ENCODE peak calls at places on chromosomes 11 and 22, in ten cellular contexts. One of them, this sample, is unnamed. For H3K9me3, the result is how much of the 10 kb centered on the place peaks cover.

GRCh38 chr11:3807856-3808845 is at the start of gene PGAP2:
- DNase-seq in spleen: peak
- DNase-seq in cardiac muscle cell: peak
- DNase-seq in psoas muscle: peak
- DNase-seq in ovary: peak
- DNase-seq in neural progenitor cell: peak
- DNase-seq in IMR-90: peak
- DNase-seq in tibial nerve: peak
- DNase-seq in lung: peak
- DNase-seq in right atrium auricular region: peak
- DNase-seq in this sample: peak

GRCh38 chr11:135002236-135002635 is 590.2 kb upstream of the B3GAT1 start:
- DNase-seq in right atrium auricular region: no peak
- DNase-seq in cardiac muscle cell: no peak
- DNase-seq in IMR-90: no peak
- DNase-seq in ovary: no peak
- DNase-seq in spleen: no peak
- DNase-seq in neural progenitor cell: no peak
- DNase-seq in lung: no peak
- DNase-seq in psoas muscle: no peak
- DNase-seq in tibial nerve: no peak
- DNase-seq in this sample: no peak

GRCh38 chr11:86983071-86983488 is 27.9 kb upstream of the FZD4 start:
- DNase-seq in spleen: no peak
- DNase-seq in tibial nerve: peak
- DNase-seq in psoas muscle: peak
- DNase-seq in lung: peak
- DNase-seq in IMR-90: no peak
- DNase-seq in ovary: no peak
- DNase-seq in neural progenitor cell: no peak
- DNase-seq in cardiac muscle cell: no peak
- DNase-seq in right atrium auricular region: peak
- DNase-seq in this sample: peak

GRCh38 chr22:37896181-37896592 is 9.9 kb upstream of the MICALL1 start:
- DNase-seq in tibial nerve: no peak
- DNase-seq in neural progenitor cell: no peak
- DNase-seq in cardiac muscle cell: no peak
- DNase-seq in ovary: no peak
- DNase-seq in spleen: peak
- DNase-seq in psoas muscle: no peak
- DNase-seq in right atrium auricular region: no peak
- DNase-seq in lung: no peak
- DNase-seq in IMR-90: peak
- DNase-seq in this sample: no peak

GRCh38 chr11:35332524-35332923 is 86.8 kb downstream of the SLC1A2 start:
- DNase-seq in right atrium auricular region: no peak
- DNase-seq in cardiac muscle cell: no peak
- DNase-seq in psoas muscle: no peak
- DNase-seq in lung: no peak
- DNase-seq in tibial nerve: no peak
- DNase-seq in spleen: no peak
- DNase-seq in neural progenitor cell: no peak
- DNase-seq in ovary: no peak
- DNase-seq in IMR-90: no peak
- DNase-seq in this sample: no peak

GRCh38 chr11:111135101-111135500 is 110.4 kb upstream of the POU2AF2 start:
- DNase-seq in cardiac muscle cell: no peak
- DNase-seq in lung: no peak
- DNase-seq in ovary: no peak
- DNase-seq in neural progenitor cell: peak
- DNase-seq in spleen: no peak
- DNase-seq in psoas muscle: no peak
- DNase-seq in tibial nerve: no peak
- DNase-seq in IMR-90: no peak
- DNase-seq in right atrium auricular region: no peak
- DNase-seq in this sample: no peak

GRCh38 chr11:7986768-7987559 is at the start of gene EIF3F:
- DNase-seq in tibial nerve: peak
- DNase-seq in ovary: peak
- DNase-seq in lung: peak
- DNase-seq in IMR-90: peak
- DNase-seq in cardiac muscle cell: peak
- DNase-seq in psoas muscle: peak
- DNase-seq in neural progenitor cell: peak
- DNase-seq in right atrium auricular region: peak
- DNase-seq in spleen: peak
- DNase-seq in this sample: peak

GRCh38 chr11:61514050-61514917 is 5.7 kb downstream of the LRRC10B start:
- DNase-seq in IMR-90: no peak
- DNase-seq in neural progenitor cell: peak
- DNase-seq in right atrium auricular region: no peak
- DNase-seq in ovary: no peak
- DNase-seq in psoas muscle: no peak
- DNase-seq in lung: no peak
- DNase-seq in cardiac muscle cell: no peak
- DNase-seq in tibial nerve: no peak
- DNase-seq in spleen: no peak
- DNase-seq in this sample: no peak

GRCh38 chr11:3162410-3163240 is 2.5 kb downstream of the OSBPL5 start:
- DNase-seq in neural progenitor cell: no peak
- DNase-seq in lung: no peak
- DNase-seq in psoas muscle: peak
- DNase-seq in spleen: peak
- DNase-seq in IMR-90: no peak
- DNase-seq in tibial nerve: no peak
- DNase-seq in ovary: peak
- DNase-seq in cardiac muscle cell: no peak
- DNase-seq in right atrium auricular region: no peak
- DNase-seq in this sample: peak

GRCh38 chr11:42407379-42407778 is 904.4 kb upstream of the API5 start:
- DNase-seq in spleen: no peak
- DNase-seq in tibial nerve: no peak
- DNase-seq in cardiac muscle cell: peak
- DNase-seq in neural progenitor cell: peak
- DNase-seq in ovary: no peak
- DNase-seq in right atrium auricular region: no peak
- DNase-seq in IMR-90: no peak
- DNase-seq in lung: no peak
- DNase-seq in psoas muscle: no peak
- DNase-seq in this sample: no peak

GRCh38 chr11:78351979-78352731 is 65.5 kb downstream of the GAB2 start:
- DNase-seq in psoas muscle: no peak
- DNase-seq in IMR-90: no peak
- DNase-seq in neural progenitor cell: no peak
- DNase-seq in ovary: no peak
- DNase-seq in spleen: no peak
- DNase-seq in tibial nerve: no peak
- DNase-seq in right atrium auricular region: no peak
- DNase-seq in lung: no peak
- DNase-seq in cardiac muscle cell: peak
- DNase-seq in this sample: no peak

GRCh38 chr11:78350101-78350645 is 67.4 kb downstream of the GAB2 start:
- DNase-seq in right atrium auricular region: no peak
- DNase-seq in cardiac muscle cell: no peak
- DNase-seq in lung: no peak
- DNase-seq in IMR-90: peak
- DNase-seq in neural progenitor cell: peak
- DNase-seq in psoas muscle: no peak
- DNase-seq in spleen: no peak
- DNase-seq in tibial nerve: no peak
- DNase-seq in ovary: no peak
- DNase-seq in this sample: no peak

GRCh38 chr11:78351193-78351592 is 66.4 kb downstream of the GAB2 start:
- DNase-seq in ovary: no peak
- DNase-seq in psoas muscle: no peak
- DNase-seq in cardiac muscle cell: no peak
- DNase-seq in tibial nerve: no peak
- DNase-seq in right atrium auricular region: no peak
- DNase-seq in IMR-90: no peak
- DNase-seq in neural progenitor cell: peak
- DNase-seq in lung: no peak
- DNase-seq in spleen: no peak
- DNase-seq in this sample: no peak

GRCh38 chr11:78349614-78350013 is 68.0 kb downstream of the GAB2 start:
- DNase-seq in IMR-90: peak
- DNase-seq in ovary: no peak
- DNase-seq in lung: no peak
- DNase-seq in psoas muscle: no peak
- DNase-seq in spleen: no peak
- DNase-seq in right atrium auricular region: no peak
- DNase-seq in cardiac muscle cell: no peak
- DNase-seq in tibial nerve: no peak
- DNase-seq in neural progenitor cell: no peak
- DNase-seq in this sample: no peak

GRCh38 chr11:78350646-78351165 is 66.9 kb downstream of the GAB2 start:
- DNase-seq in spleen: no peak
- DNase-seq in lung: no peak
- DNase-seq in ovary: no peak
- DNase-seq in psoas muscle: no peak
- DNase-seq in tibial nerve: peak
- DNase-seq in cardiac muscle cell: no peak
- DNase-seq in right atrium auricular region: no peak
- DNase-seq in neural progenitor cell: peak
- DNase-seq in IMR-90: peak
- DNase-seq in this sample: no peak
- H3K4me3 ChIP-seq in spleen: no peak
- H3K4me3 ChIP-seq in lung: no peak
- H3K4me3 ChIP-seq in ovary: no peak
- H3K4me3 ChIP-seq in psoas muscle: peak
- H3K4me3 ChIP-seq in tibial nerve: peak
- H3K4me3 ChIP-seq in cardiac muscle cell: no peak
- H3K4me3 ChIP-seq in right atrium auricular region: no peak
- H3K4me3 ChIP-seq in neural progenitor cell: peak
- H3K4me3 ChIP-seq in IMR-90: peak
- H3K4me3 ChIP-seq in this sample: peak

GRCh38 chr22:27257987-27258386 is 543.6 kb downstream of the MN1 start:
- DNase-seq in cardiac muscle cell: no peak
- DNase-seq in ovary: no peak
- DNase-seq in right atrium auricular region: no peak
- DNase-seq in neural progenitor cell: no peak
- DNase-seq in IMR-90: no peak
- DNase-seq in lung: no peak
- DNase-seq in psoas muscle: no peak
- DNase-seq in spleen: no peak
- DNase-seq in tibial nerve: no peak
- DNase-seq in this sample: no peak
- TF ChIP-seq CTCF in cardiac muscle cell: peak
- TF ChIP-seq CTCF in ovary: no peak
- TF ChIP-seq CTCF in right atrium auricular region: no peak
- TF ChIP-seq CTCF in neural progenitor cell: no peak
- TF ChIP-seq CTCF in IMR-90: no peak
- TF ChIP-seq CTCF in lung: no peak
- TF ChIP-seq CTCF in psoas muscle: no peak
- TF ChIP-seq CTCF in spleen: no peak
- TF ChIP-seq CTCF in tibial nerve: no peak
- TF ChIP-seq CTCF in this sample: no peak

DNA sequence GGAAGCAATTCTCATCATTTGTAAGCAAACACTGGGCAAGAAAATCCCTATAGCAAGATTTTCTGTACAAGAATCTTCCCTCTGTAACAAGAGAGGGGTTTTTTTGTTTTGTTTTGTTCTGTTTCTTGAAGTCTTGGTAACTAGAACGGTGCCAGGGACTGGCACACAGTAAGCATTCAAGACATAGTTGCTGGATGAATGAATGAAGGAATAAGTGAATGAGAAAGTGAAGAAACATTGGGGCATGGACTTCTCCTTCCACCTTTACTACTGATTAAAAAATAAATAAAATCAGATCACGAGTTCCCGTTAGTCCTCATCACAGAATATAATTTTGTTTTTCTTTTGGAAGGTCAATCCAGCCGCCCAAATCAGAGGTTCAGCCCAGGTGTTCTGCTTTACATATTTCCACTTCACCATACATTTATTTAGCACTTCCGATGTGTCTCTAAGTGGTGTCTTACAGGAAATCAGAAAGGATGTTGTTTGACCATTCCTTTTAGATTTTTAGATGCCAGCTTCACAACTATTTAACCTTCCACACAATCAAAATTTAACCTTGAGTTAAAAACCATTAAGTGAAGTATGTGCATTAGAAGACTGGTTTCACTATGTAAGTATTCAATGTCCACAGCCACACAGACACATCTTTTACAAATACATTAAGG is 281.2 kb downstream of the CADM1 start:
- DNase-seq in spleen: no peak
- DNase-seq in ovary: no peak
- DNase-seq in right atrium auricular region: no peak
- DNase-seq in cardiac muscle cell: no peak
- DNase-seq in neural progenitor cell: no peak
- DNase-seq in tibial nerve: no peak
- DNase-seq in lung: no peak
- DNase-seq in psoas muscle: no peak
- DNase-seq in IMR-90: no peak
- DNase-seq in this sample: no peak
- H3K9me3 ChIP-seq in spleen: under half
- H3K9me3 ChIP-seq in ovary: under half
- H3K9me3 ChIP-seq in right atrium auricular region: under half
- H3K9me3 ChIP-seq in cardiac muscle cell: under half
- H3K9me3 ChIP-seq in neural progenitor cell: under half
- H3K9me3 ChIP-seq in tibial nerve: under half
- H3K9me3 ChIP-seq in lung: under half
- H3K9me3 ChIP-seq in psoas muscle: under half
- H3K9me3 ChIP-seq in IMR-90: under half
- H3K9me3 ChIP-seq in this sample: under half

GRCh38 chr11:46361283-46362145 is 14.3 kb downstream of the DGKZ start:
- DNase-seq in psoas muscle: peak
- DNase-seq in ovary: no peak
- DNase-seq in cardiac muscle cell: peak
- DNase-seq in spleen: peak
- DNase-seq in IMR-90: peak
- DNase-seq in lung: peak
- DNase-seq in right atrium auricular region: peak
- DNase-seq in neural progenitor cell: no peak
- DNase-seq in tibial nerve: no peak
- DNase-seq in this sample: peak

GRCh38 chr11:46363031-46363407 is 15.8 kb downstream of the DGKZ start:
- DNase-seq in right atrium auricular region: peak
- DNase-seq in psoas muscle: peak
- DNase-seq in IMR-90: peak
- DNase-seq in cardiac muscle cell: no peak
- DNase-seq in neural progenitor cell: no peak
- DNase-seq in spleen: peak
- DNase-seq in ovary: no peak
- DNase-seq in tibial nerve: peak
- DNase-seq in lung: peak
- DNase-seq in this sample: peak

GRCh38 chr11:46363455-46363920 is 16.2 kb downstream of the DGKZ start:
- DNase-seq in lung: no peak
- DNase-seq in neural progenitor cell: no peak
- DNase-seq in right atrium auricular region: peak
- DNase-seq in tibial nerve: no peak
- DNase-seq in psoas muscle: peak
- DNase-seq in IMR-90: peak
- DNase-seq in cardiac muscle cell: no peak
- DNase-seq in spleen: peak
- DNase-seq in ovary: no peak
- DNase-seq in this sample: peak

GRCh38 chr11:46360878-46361277 is 13.6 kb downstream of the DGKZ start:
- DNase-seq in tibial nerve: no peak
- DNase-seq in lung: no peak
- DNase-seq in ovary: no peak
- DNase-seq in neural progenitor cell: no peak
- DNase-seq in cardiac muscle cell: no peak
- DNase-seq in IMR-90: no peak
- DNase-seq in psoas muscle: no peak
- DNase-seq in spleen: no peak
- DNase-seq in right atrium auricular region: no peak
- DNase-seq in this sample: no peak

GRCh38 chr11:46362146-46363030 is 15.1 kb downstream of the DGKZ start:
- DNase-seq in neural progenitor cell: no peak
- DNase-seq in psoas muscle: no peak
- DNase-seq in lung: no peak
- DNase-seq in IMR-90: no peak
- DNase-seq in ovary: no peak
- DNase-seq in right atrium auricular region: no peak
- DNase-seq in cardiac muscle cell: no peak
- DNase-seq in tibial nerve: no peak
- DNase-seq in spleen: peak
- DNase-seq in this sample: peak
- H3K4me3 ChIP-seq in neural progenitor cell: no peak
- H3K4me3 ChIP-seq in psoas muscle: peak
- H3K4me3 ChIP-seq in lung: no peak
- H3K4me3 ChIP-seq in IMR-90: no peak
- H3K4me3 ChIP-seq in ovary: no peak
- H3K4me3 ChIP-seq in right atrium auricular region: peak
- H3K4me3 ChIP-seq in cardiac muscle cell: no peak
- H3K4me3 ChIP-seq in tibial nerve: no peak
- H3K4me3 ChIP-seq in spleen: no peak
- H3K4me3 ChIP-seq in this sample: peak